ENCODE peak calls at places on chromosomes 4 and X, in five cellular contexts. One of them, this sample, is unnamed.

GRCh38 chrX:48045410-48046311 is 25.8 kb downstream of the ZNF630 start:
- DNase-seq in tibial nerve: no peak
- DNase-seq in mesendoderm: peak; percentile 79
- DNase-seq in tibial artery: peak; percentile 31
- DNase-seq in breast epithelium: no peak
- DNase-seq in this sample: no peak

GRCh38 chr4:134243742-134244713 is 42.4 kb upstream of the PABPC4L start:
- DNase-seq in tibial nerve: no peak
- DNase-seq in mesendoderm: no peak
- DNase-seq in tibial artery: no peak
- DNase-seq in breast epithelium: no peak
- DNase-seq in this sample: peak; percentile 2

GRCh38 chr4:173288698-173289350 is 45.3 kb downstream of the HMGB2 start:
- DNase-seq in tibial nerve: no peak
- DNase-seq in mesendoderm: no peak
- DNase-seq in tibial artery: no peak
- DNase-seq in breast epithelium: no peak
- DNase-seq in this sample: no peak

GRCh38 chr4:1683371-1683902 is 676 bp downstream of the FAM53A start:
- DNase-seq in tibial nerve: peak; percentile 14
- DNase-seq in mesendoderm: peak; percentile 55
- DNase-seq in tibial artery: peak; percentile 50
- DNase-seq in breast epithelium: no peak
- DNase-seq in this sample: no peak

GRCh38 chr4:79652232-79652631 is 244.2 kb upstream of the GK2 start:
- DNase-seq in tibial nerve: no peak
- DNase-seq in mesendoderm: no peak
- DNase-seq in tibial artery: no peak
- DNase-seq in breast epithelium: no peak
- DNase-seq in this sample: no peak

GRCh38 chrX:153640736-153641574 is 6.0 kb upstream of the DUSP9 start:
- DNase-seq in tibial nerve: no peak
- DNase-seq in mesendoderm: peak; percentile 29
- DNase-seq in tibial artery: no peak
- DNase-seq in breast epithelium: no peak
- DNase-seq in this sample: peak; percentile 75

GRCh38 chr4:134421734-134422133 is 220.1 kb upstream of the PABPC4L start:
- DNase-seq in tibial nerve: no peak
- DNase-seq in mesendoderm: no peak
- DNase-seq in tibial artery: no peak
- DNase-seq in breast epithelium: no peak
- DNase-seq in this sample: no peak

GRCh38 chrX:154836163-154836562 is 1.7 kb upstream of the SMIM9 start:
- DNase-seq in tibial nerve: no peak
- DNase-seq in mesendoderm: no peak
- DNase-seq in tibial artery: no peak
- DNase-seq in breast epithelium: no peak
- DNase-seq in this sample: no peak

GRCh38 chr4:170259631-170260153 is 169.9 kb upstream of the AADAT start:
- DNase-seq in tibial nerve: peak; percentile 18
- DNase-seq in mesendoderm: peak; percentile 98
- DNase-seq in tibial artery: peak; percentile 24
- DNase-seq in breast epithelium: peak; percentile 72
- DNase-seq in this sample: peak; percentile 45

GRCh38 chr4:109816082-109816442 is 500 bp downstream of the GAR1 start:
- DNase-seq in tibial nerve: no peak
- DNase-seq in mesendoderm: no peak
- DNase-seq in tibial artery: no peak
- DNase-seq in breast epithelium: no peak
- DNase-seq in this sample: peak; percentile 23

GRCh38 chr4:40363382-40363920 is 28.3 kb downstream of the CHRNA9 start:
- DNase-seq in tibial nerve: no peak
- DNase-seq in mesendoderm: no peak
- DNase-seq in tibial artery: no peak
- DNase-seq in breast epithelium: peak; percentile 57
- DNase-seq in this sample: no peak

GRCh38 chr4:6221851-6222760 is 21.8 kb upstream of the JAKMIP1 start:
- DNase-seq in tibial nerve: no peak
- DNase-seq in mesendoderm: peak; percentile 81
- DNase-seq in tibial artery: peak; percentile 16
- DNase-seq in breast epithelium: peak; percentile 15
- DNase-seq in this sample: peak; percentile 98

GRCh38 chrX:19627533-19627932 is 112.2 kb upstream of the MAP3K15 start:
- DNase-seq in tibial nerve: no peak
- DNase-seq in mesendoderm: no peak
- DNase-seq in tibial artery: no peak
- DNase-seq in breast epithelium: no peak
- DNase-seq in this sample: no peak

GRCh38 chr4:140260227-140260626 is 106.2 kb upstream of the MAML3 start:
- DNase-seq in tibial nerve: no peak
- DNase-seq in mesendoderm: no peak
- DNase-seq in tibial artery: no peak
- DNase-seq in breast epithelium: no peak
- DNase-seq in this sample: no peak

GRCh38 chr4:8541981-8542715 is 38.0 kb upstream of the GPR78 start:
- DNase-seq in tibial nerve: no peak
- DNase-seq in mesendoderm: no peak
- DNase-seq in tibial artery: no peak
- DNase-seq in breast epithelium: no peak
- DNase-seq in this sample: no peak

GRCh38 chr4:55411621-55412020 is 15.9 kb downstream of the TMEM165 start:
- DNase-seq in tibial nerve: no peak
- DNase-seq in mesendoderm: no peak
- DNase-seq in tibial artery: no peak
- DNase-seq in breast epithelium: no peak
- DNase-seq in this sample: no peak

GRCh38 chrX:40513835-40514234 is 66.9 kb upstream of the ATP6AP2 start:
- DNase-seq in tibial nerve: no peak
- DNase-seq in mesendoderm: no peak
- DNase-seq in tibial artery: no peak
- DNase-seq in breast epithelium: no peak
- DNase-seq in this sample: no peak

GRCh38 chrX:37348237-37349130 is 680 bp upstream of the PRRG1 start:
- DNase-seq in tibial nerve: no peak
- DNase-seq in mesendoderm: no peak
- DNase-seq in tibial artery: no peak
- DNase-seq in breast epithelium: no peak
- DNase-seq in this sample: no peak

GRCh38 chrX:151151668-151152267 is 24.6 kb upstream of the GPR50 start:
- DNase-seq in tibial nerve: no peak
- DNase-seq in mesendoderm: peak; percentile 51
- DNase-seq in tibial artery: peak; percentile 21
- DNase-seq in breast epithelium: no peak
- DNase-seq in this sample: peak; percentile 39

GRCh38 chr4:116018831-116019230 is 905.4 kb upstream of the NDST4 start:
- DNase-seq in tibial nerve: no peak
- DNase-seq in mesendoderm: no peak
- DNase-seq in tibial artery: no peak
- DNase-seq in breast epithelium: no peak
- DNase-seq in this sample: no peak

GRCh38 chr4:177455591-177455990 is 13.4 kb upstream of the AGA start:
- DNase-seq in tibial nerve: no peak
- DNase-seq in mesendoderm: peak; percentile 17
- DNase-seq in tibial artery: no peak
- DNase-seq in breast epithelium: no peak
- DNase-seq in this sample: no peak

GRCh38 chrX:30657542-30658238 is 4.5 kb downstream of the GK start:
- DNase-seq in tibial nerve: no peak
- DNase-seq in mesendoderm: no peak
- DNase-seq in tibial artery: no peak
- DNase-seq in breast epithelium: no peak
- DNase-seq in this sample: no peak
- H3K4me3 ChIP-seq in tibial nerve: no peak overlapping the region
- H3K4me3 ChIP-seq in mesendoderm: no peak overlapping the region
- H3K4me3 ChIP-seq in tibial artery: no peak overlapping the region
- H3K4me3 ChIP-seq in breast epithelium: no peak overlapping the region
- H3K4me3 ChIP-seq in this sample: no peak overlapping the region

GRCh38 chr4:81032805-81033684 is 2.5 kb downstream of the BMP3 start:
- DNase-seq in tibial nerve: no peak
- DNase-seq in mesendoderm: peak; percentile 5
- DNase-seq in tibial artery: no peak
- DNase-seq in breast epithelium: no peak
- DNase-seq in this sample: peak; percentile 4

GRCh38 chr4:81031389-81032173 is 1.1 kb downstream of the BMP3 start:
- DNase-seq in tibial nerve: no peak
- DNase-seq in mesendoderm: peak; percentile 11
- DNase-seq in tibial artery: no peak
- DNase-seq in breast epithelium: no peak
- DNase-seq in this sample: peak; percentile 68

GRCh38 chr4:81030061-81030616 is 369 bp upstream of the BMP3 start:
- DNase-seq in tibial nerve: no peak
- DNase-seq in mesendoderm: peak; percentile 70
- DNase-seq in tibial artery: no peak
- DNase-seq in breast epithelium: no peak
- DNase-seq in this sample: peak; percentile 77

GRCh38 chr4:81030617-81031388 is at the start of gene BMP3:
- DNase-seq in tibial nerve: peak; percentile 22
- DNase-seq in mesendoderm: peak; percentile 31
- DNase-seq in tibial artery: no peak
- DNase-seq in breast epithelium: no peak
- DNase-seq in this sample: peak; percentile 66

DNA sequence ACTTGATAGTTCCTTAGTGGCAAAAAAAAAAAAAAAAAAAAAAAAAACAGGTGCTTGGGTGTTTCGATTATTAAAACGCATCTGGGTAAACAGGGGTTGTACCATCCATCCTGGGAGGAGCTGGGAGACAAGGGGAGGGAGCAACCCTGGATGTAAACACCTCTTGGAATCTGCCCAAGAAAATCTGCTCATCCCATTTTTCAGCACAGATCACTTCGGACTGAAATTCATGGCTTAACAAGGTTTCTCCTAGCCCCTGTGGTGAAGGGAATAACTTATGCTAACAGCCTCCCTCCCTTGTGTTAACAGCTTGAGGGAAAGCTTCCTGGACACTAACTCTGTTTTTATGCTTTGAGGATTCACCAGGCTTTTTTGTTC is 1.7 kb downstream of the BMP3 start:
- DNase-seq in tibial nerve: no peak
- DNase-seq in mesendoderm: peak; percentile 6
- DNase-seq in tibial artery: no peak
- DNase-seq in breast epithelium: no peak
- DNase-seq in this sample: peak; percentile 30
- H3K36me3 ChIP-seq in tibial nerve: no peaks in the 10 kb centered on the region
- H3K36me3 ChIP-seq in mesendoderm: no peaks in the 10 kb centered on the region
- H3K36me3 ChIP-seq in tibial artery: no peaks in the 10 kb centered on the region
- H3K36me3 ChIP-seq in breast epithelium: no peaks in the 10 kb centered on the region
- H3K36me3 ChIP-seq in this sample: no peaks in the 10 kb centered on the region

GRCh38 chrX:100408643-100409315 is 1.3 kb downstream of the PCDH19 start:
- DNase-seq in tibial nerve: no peak
- DNase-seq in mesendoderm: no peak
- DNase-seq in tibial artery: no peak
- DNase-seq in breast epithelium: no peak
- DNase-seq in this sample: peak; percentile 85

GRCh38 chrX:100410901-100411801 is 1.1 kb upstream of the PCDH19 start:
- DNase-seq in tibial nerve: no peak
- DNase-seq in mesendoderm: no peak
- DNase-seq in tibial artery: no peak
- DNase-seq in breast epithelium: no peak
- DNase-seq in this sample: peak; percentile 73

GRCh38 chrX:100409316-100410082 is 574 bp downstream of the PCDH19 start:
- DNase-seq in tibial nerve: no peak
- DNase-seq in mesendoderm: no peak
- DNase-seq in tibial artery: no peak
- DNase-seq in breast epithelium: no peak
- DNase-seq in this sample: peak; percentile 69

GRCh38 chrX:100411802-100412333 is 1.8 kb upstream of the PCDH19 start:
- DNase-seq in tibial nerve: no peak
- DNase-seq in mesendoderm: no peak
- DNase-seq in tibial artery: no peak
- DNase-seq in breast epithelium: no peak
- DNase-seq in this sample: peak; percentile 22

GRCh38 chrX:100410083-100410590 is at the start of gene PCDH19:
- DNase-seq in tibial nerve: peak; percentile 27
- DNase-seq in mesendoderm: peak; percentile 78
- DNase-seq in tibial artery: no peak
- DNase-seq in breast epithelium: no peak
- DNase-seq in this sample: peak; percentile 98
- H3K27me3 ChIP-seq in tibial nerve: no peaks in the 10 kb centered on the region
- H3K27me3 ChIP-seq in mesendoderm: peaks cover 46% of the 10 kb centered on the region
- H3K27me3 ChIP-seq in tibial artery: peaks cover 41% of the 10 kb centered on the region
- H3K27me3 ChIP-seq in breast epithelium: peaks cover 96% of the 10 kb centered on the region
- H3K27me3 ChIP-seq in this sample: peaks cover 77% of the 10 kb centered on the region

DNA sequence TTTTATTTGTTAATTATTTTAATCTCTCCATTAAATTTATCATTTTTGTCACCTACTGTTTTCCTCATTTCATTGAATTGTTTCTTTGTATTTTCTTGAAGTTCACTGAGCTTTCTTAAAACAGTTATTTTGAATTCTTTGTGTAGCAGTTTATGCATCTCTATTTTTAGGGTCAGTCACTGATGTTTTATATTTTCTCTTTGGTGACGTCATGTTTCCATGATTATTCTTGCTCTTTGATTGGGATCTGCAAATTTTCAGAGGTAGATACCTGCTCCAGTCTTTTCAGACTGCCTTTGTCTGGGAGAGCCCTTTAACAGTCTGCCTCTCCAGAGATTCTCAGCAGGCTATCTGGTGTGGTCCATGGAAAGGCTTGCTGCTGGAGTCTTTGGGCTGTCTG is 25.6 kb upstream of the TRPC5 start:
- DNase-seq in tibial nerve: no peak
- DNase-seq in mesendoderm: no peak
- DNase-seq in tibial artery: no peak
- DNase-seq in breast epithelium: no peak
- DNase-seq in this sample: no peak
- H3K4me3 ChIP-seq in tibial nerve: no peak overlapping the region
- H3K4me3 ChIP-seq in mesendoderm: no peak overlapping the region
- H3K4me3 ChIP-seq in tibial artery: no peak overlapping the region
- H3K4me3 ChIP-seq in breast epithelium: no peak overlapping the region
- H3K4me3 ChIP-seq in this sample: no peak overlapping the region

This sample was measured in H7.